ENCODE peak calls at places on chromosomes 11 and 22, in seven cellular contexts. G is lower lobe of right lung, R is dorsolateral prefrontal cortex, J is breast epithelium, X is esophagus squamous epithelium, L is spleen, I is cardiac muscle cell. O is an unnamed sample.

GRCh38 chr22:25748704-25749103 is 6.7 kb downstream of the MYO18B start:
- DNase-seq in G (no peak), R (no peak), J (no peak), X (no peak), L (no peak), I (no peak), O (no peak)

GRCh38 chr11:65897020-65897471 is 3.1 kb downstream of the FOSL1 start:
- DNase-seq in G (no peak), R (no peak), J (no peak), X (no peak), L (no peak), I (no peak), O (no peak)

GRCh38 chr11:19934828-19935259 is 222.2 kb downstream of the NAV2 start:
- DNase-seq in G (no peak), R (no peak), J (no peak), X (no peak), L (no peak), I (no peak), O (no peak)

GRCh38 chr11:3802016-3802790 is 4.8 kb upstream of the NUP98 start:
- DNase-seq in G (no peak), R (no peak), J (no peak), X (no peak), L (no peak), I (no peak), O (no peak)

GRCh38 chr11:61637287-61637686 is 42.9 kb upstream of the DAGLA start:
- DNase-seq in G (no peak), R (no peak), J (no peak), X (no peak), L (no peak), I (no peak), O (no peak)

GRCh38 chr11:48150213-48150612 is 66.4 kb upstream of the OR4B1 start:
- DNase-seq in G (no peak), R (no peak), J (no peak), X (no peak), L (no peak), I (peak), O (no peak)

GRCh38 chr11:101091781-101092180 is 37.8 kb downstream of the PGR start:
- DNase-seq in G (no peak), R (no peak), J (no peak), X (no peak), L (no peak), I (no peak), O (no peak)

GRCh38 chr11:75328426-75329277 is 22.8 kb downstream of the ARRB1 start:
- DNase-seq in G (peak), R (peak), J (peak), X (no peak), L (peak), I (peak), O (peak)

GRCh38 chr22:26751217-26751616 is 93.8 kb downstream of the MIAT start:
- DNase-seq in G (no peak), R (no peak), J (no peak), X (no peak), L (no peak), I (peak), O (no peak)

GRCh38 chr11:5620606-5621521 is 3.9 kb upstream of the TRIM34 start:
- DNase-seq in G (no peak), R (no peak), J (no peak), X (no peak), L (no peak), I (peak), O (no peak)

GRCh38 chr11:68750197-68750987 is 928 bp downstream of the TESMIN start:
- DNase-seq in G (peak), R (no peak), J (no peak), X (no peak), L (peak), I (no peak), O (peak)

GRCh38 chr11:6362185-6362867 is 27.9 kb upstream of the SMPD1 start:
- DNase-seq in G (peak), R (no peak), J (no peak), X (no peak), L (no peak), I (no peak), O (no peak)

GRCh38 chr11:68581439-68581838 is 102.9 kb upstream of the GAL start:
- DNase-seq in G (peak), R (no peak), J (no peak), X (no peak), L (no peak), I (no peak), O (no peak)

GRCh38 chr22:32571764-32572163 is 97.2 kb downstream of the FBXO7 start:
- DNase-seq in G (no peak), R (no peak), J (no peak), X (no peak), L (no peak), I (no peak), O (no peak)

GRCh38 chr11:65293909-65294381 is 20.7 kb upstream of the CDC42EP2 start:
- DNase-seq in G (no peak), R (no peak), J (no peak), X (no peak), L (no peak), I (no peak), O (no peak)

GRCh38 chr11:47234669-47235075 is 13.9 kb downstream of the ACP2 start:
- DNase-seq in G (peak), R (no peak), J (peak), X (no peak), L (no peak), I (peak), O (peak)

GRCh38 chr22:20223421-20224245 is 44.5 kb downstream of the RTN4R start:
- DNase-seq in G (no peak), R (no peak), J (no peak), X (no peak), L (no peak), I (no peak), O (no peak)

GRCh38 chr22:20316217-20316843 is 3.5 kb downstream of the DGCR6L start:
- DNase-seq in G (peak), R (no peak), J (no peak), X (no peak), L (peak), I (no peak), O (no peak)

GRCh38 chr11:73860202-73860601 is 16.4 kb downstream of the COA4 start:
- DNase-seq in G (no peak), R (no peak), J (no peak), X (no peak), L (no peak), I (no peak), O (no peak)

GRCh38 chr11:128848815-128849455 is 18.2 kb downstream of the KCNJ1 start:
- DNase-seq in G (peak), R (no peak), J (no peak), X (no peak), L (peak), I (peak), O (peak)

GRCh38 chr22:41003041-41003440 is 51.9 kb downstream of the RBX1 start:
- DNase-seq in G (no peak), R (no peak), J (peak), X (no peak), L (no peak), I (no peak), O (no peak)

GRCh38 chr22:36351921-36352774 is 35.6 kb downstream of the MYH9 start:
- DNase-seq in G (peak), R (no peak), J (peak), X (no peak), L (no peak), I (no peak), O (no peak)

GRCh38 chr11:135004495-135004894 is 592.5 kb upstream of the B3GAT1 start:
- DNase-seq in G (no peak), R (no peak), J (no peak), X (no peak), L (no peak), I (peak), O (no peak)

GRCh38 chr22:46362934-46363515 is 27.5 kb downstream of the TRMU start:
- DNase-seq in G (peak), R (no peak), J (no peak), X (no peak), L (peak), I (no peak), O (no peak)

GRCh38 chr11:87020336-87020735 is 17.4 kb upstream of the TMEM135 start:
- DNase-seq in G (no peak), R (no peak), J (no peak), X (no peak), L (no peak), I (no peak), O (no peak)

GRCh38 chr11:23555085-23555484 is 694.8 kb upstream of the CCDC179 start:
- DNase-seq in G (no peak), R (no peak), J (no peak), X (no peak), L (no peak), I (peak), O (no peak)

GRCh38 chr11:129067454-129067853 is 124.7 kb downstream of the ARHGAP32 start:
- DNase-seq in G (no peak), R (no peak), J (no peak), X (no peak), L (no peak), I (peak), O (no peak)

DNA sequence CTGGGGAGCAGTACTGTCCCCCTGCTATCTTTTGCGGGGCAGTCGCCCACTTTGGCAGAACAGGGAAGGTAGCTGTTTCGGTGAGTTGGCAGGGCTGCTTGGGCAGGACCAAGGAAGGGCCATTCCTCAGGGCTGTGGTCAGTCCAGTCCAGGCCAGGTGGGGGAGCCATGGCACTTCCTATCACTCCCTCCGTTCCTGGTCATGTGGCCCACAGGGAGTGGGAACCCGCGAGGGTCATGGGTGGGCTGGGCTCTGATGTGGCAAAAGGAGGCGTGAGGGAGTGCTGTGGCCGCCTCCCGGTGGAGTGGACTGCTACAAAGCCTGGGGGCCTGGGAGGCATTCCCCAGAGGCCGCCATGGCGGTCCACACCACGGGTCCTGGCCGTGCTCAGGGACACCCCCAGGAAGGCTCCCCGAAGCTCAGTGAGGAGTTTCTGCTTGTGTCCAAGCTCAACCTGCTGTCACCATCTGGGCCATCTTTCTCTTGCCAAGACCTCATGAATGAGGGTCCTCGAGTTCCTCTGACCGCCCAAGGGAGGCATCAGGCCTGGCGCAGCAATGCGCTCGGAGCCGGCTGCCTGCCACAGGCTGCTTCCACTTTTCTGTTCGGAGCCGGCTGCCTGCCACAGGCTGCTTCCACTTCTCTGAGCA is 11.9 kb downstream of the CHID1 start:
- DNase-seq in G (no peak), R (no peak), J (no peak), X (no peak), L (no peak), I (peak), O (no peak)
- TF ChIP-seq CTCF in G (no peak), R (peak), J (no peak), X (no peak), L (no peak), I (peak), O (no peak)

GRCh38 chr11:103961010-103961409 is 75.4 kb upstream of the DDI1 start:
- DNase-seq in G (no peak), R (no peak), J (no peak), X (no peak), L (no peak), I (peak), O (no peak)
- H3K27ac ChIP-seq in G (no peak), R (no peak), J (no peak), X (no peak), L (no peak), I (no peak), O (no peak)

GRCh38 chr22:49948573-49948957 is 12.0 kb upstream of the PIM3 start:
- DNase-seq in G (no peak), R (no peak), J (no peak), X (no peak), L (no peak), I (no peak), O (no peak)
- TF ChIP-seq CTCF in G (no peak), R (no peak), J (no peak), X (no peak), L (no peak), I (no peak), O (no peak)

GRCh38 chr11:867856-868358 is 25.3 kb downstream of the TSPAN4 start:
- DNase-seq in G (no peak), R (no peak), J (no peak), X (no peak), L (no peak), I (no peak), O (no peak)

GRCh38 chr11:865512-866430 is 23.1 kb downstream of the TSPAN4 start:
- DNase-seq in G (no peak), R (no peak), J (no peak), X (no peak), L (no peak), I (no peak), O (no peak)

GRCh38 chr11:868394-868793 is 25.7 kb downstream of the TSPAN4 start:
- DNase-seq in G (no peak), R (no peak), J (no peak), X (no peak), L (no peak), I (no peak), O (no peak)

GRCh38 chr11:864928-865327 is 22.3 kb downstream of the TSPAN4 start:
- DNase-seq in G (no peak), R (no peak), J (no peak), X (no peak), L (no peak), I (no peak), O (no peak)

DNA sequence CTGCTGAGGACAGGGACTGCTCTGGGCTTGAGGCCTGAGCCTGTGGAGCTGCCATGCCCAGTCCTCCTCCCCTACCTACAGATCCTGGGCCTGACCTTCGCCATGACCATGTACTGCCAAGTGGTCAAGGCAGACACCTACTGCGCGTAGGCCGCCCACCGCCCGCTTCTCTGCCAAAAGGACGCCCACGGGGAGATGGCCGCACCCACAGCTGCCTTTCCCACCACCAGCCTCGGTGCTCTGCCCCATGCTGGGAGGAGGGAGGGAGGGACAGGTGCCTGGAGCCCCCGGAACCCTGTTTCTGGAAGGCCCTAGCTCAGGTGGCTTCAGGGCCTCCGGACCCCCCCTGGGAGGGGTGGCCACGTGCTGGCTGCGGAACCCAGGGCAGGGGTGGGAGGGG is 23.8 kb downstream of the TSPAN4 start:
- DNase-seq in G (no peak), R (no peak), J (no peak), X (no peak), L (no peak), I (no peak), O (no peak)
- H3K27ac ChIP-seq in G (no peak), R (no peak), J (no peak), X (no peak), L (no peak), I (no peak), O (no peak)

DNA sequence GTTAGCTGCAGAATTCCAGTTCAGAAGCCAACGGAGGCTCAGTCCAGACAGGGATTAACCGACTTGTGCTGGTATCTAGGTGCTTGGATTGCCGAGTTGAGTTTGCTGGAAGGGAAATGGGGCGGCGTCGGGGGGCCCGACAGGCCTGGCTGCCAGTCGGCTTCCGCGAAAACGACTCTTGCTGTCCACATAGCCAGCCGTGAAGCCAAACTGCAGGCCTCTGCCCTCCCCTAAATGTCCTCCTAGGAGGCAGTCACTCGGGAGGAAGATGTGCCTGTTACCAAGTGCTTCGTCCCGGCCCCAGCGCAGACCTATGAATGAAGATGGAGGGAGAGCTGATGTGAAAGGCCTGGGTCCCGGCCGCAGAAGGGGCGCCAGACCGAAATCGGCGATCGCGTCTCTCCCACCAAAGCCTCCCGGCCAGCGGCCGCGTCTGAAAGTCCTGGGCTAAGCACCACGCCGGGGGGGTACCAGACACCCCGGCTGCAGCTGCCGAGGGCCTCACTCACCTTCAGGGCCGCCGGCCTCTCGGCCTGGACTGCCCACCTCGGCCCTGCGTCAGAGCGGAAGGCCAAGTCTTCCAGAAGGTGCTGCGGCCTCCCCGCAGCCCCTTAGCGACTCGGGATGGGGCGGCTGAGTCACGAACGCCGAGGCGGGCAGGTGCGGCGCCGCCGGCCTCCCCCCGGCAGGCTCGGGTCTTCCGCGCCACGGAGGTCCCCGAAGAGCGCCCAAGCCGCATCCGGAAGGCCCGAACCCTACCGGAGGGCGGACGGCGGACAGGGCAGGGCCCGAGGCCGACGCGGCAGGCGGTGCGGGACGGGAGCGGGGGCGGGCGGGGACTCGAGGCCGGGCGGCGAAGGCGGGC is 7.5 kb downstream of the DPAGT1 start:
- DNase-seq in G (peak), R (no peak), J (no peak), X (no peak), L (peak), I (peak), O (peak)
- TF ChIP-seq CTCF in G (no peak), R (no peak), J (no peak), X (no peak), L (no peak), I (no peak), O (no peak)

DNA sequence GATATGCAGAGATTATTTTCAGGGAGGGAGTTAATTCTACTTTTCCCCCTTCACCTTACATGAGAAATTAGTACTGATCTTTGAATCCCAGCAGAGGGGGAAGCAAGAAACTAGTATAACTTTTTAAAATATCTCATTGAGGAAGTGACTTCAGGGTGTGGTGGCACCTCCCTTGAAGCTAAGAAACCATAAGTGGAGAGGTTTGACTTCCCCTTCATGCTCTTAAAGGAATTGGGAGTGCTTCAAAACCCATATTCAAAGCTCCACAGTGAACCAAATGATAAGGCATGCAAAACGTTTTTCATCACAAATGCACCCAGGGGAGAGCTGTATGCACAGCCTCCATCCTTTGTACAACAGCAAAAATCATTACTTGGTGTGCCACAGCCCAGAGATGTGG is 531 bp downstream of the MS4A14 start:
- DNase-seq in G (no peak), R (no peak), J (no peak), X (no peak), L (no peak), I (no peak), O (no peak)
- H3K27ac ChIP-seq in G (peak), R (no peak), J (no peak), X (no peak), L (no peak), I (no peak), O (no peak)

GRCh38 chr22:22666307-22667091 is 22.1 kb downstream of the GGTLC2 start:
- DNase-seq in G (peak), R (peak), J (no peak), X (no peak), L (no peak), I (peak), O (no peak)
- TF ChIP-seq CTCF in G (peak), R (no peak), J (no peak), X (peak), L (peak), I (peak), O (no peak)